ENCODE peak calls at places on chromosomes 2 and 18, in five cellular contexts. C is body of pancreas; P is CD8-positive, alpha-beta memory T cell; D is transverse colon; J is fibroblast of lung. M is an unnamed sample. For H3K9me3, the result is how much of the 10 kb centered on the place peaks cover.

GRCh38 chr2:239581352-239581901 is 180.6 kb upstream of the HDAC4 start:
- DNase-seq in P (no peak), J (no peak), D (no peak), C (no peak), M (no peak)

GRCh38 chr18:42706618-42707017 is 408.9 kb downstream of the RIT2 start:
- DNase-seq in C (peak), P (no peak), D (peak), J (peak), M (no peak)

GRCh38 chr18:57533399-57533884 is 53.1 kb downstream of the FECH start:
- DNase-seq in D (no peak), C (no peak), J (no peak), P (no peak), M (no peak)

GRCh38 chr18:51123936-51124486 is 73.5 kb downstream of the MEX3C start:
- DNase-seq in D (no peak), J (no peak), P (no peak), C (no peak), M (no peak)

GRCh38 chr2:71926860-71927756 is 220.6 kb downstream of the CYP26B1 start:
- DNase-seq in J (no peak), D (no peak), C (no peak), P (no peak), M (no peak)

GRCh38 chr18:37019157-37019571 is 190.2 kb downstream of the KIAA1328 start:
- DNase-seq in C (peak), D (no peak), P (no peak), J (peak), M (no peak)

GRCh38 chr2:232309592-232309991 is 69.0 kb upstream of the ALPP start:
- DNase-seq in D (no peak), C (no peak), J (no peak), P (no peak), M (no peak)

GRCh38 chr18:59264651-59265245 is 8.5 kb downstream of the RAX start:
- DNase-seq in J (no peak), P (no peak), C (no peak), D (no peak), M (no peak)

GRCh38 chr2:17719562-17720371 is 33.8 kb downstream of the SMC6 start:
- DNase-seq in J (no peak), P (no peak), D (no peak), C (no peak), M (no peak)

GRCh38 chr2:109382946-109383345 is 230.8 kb downstream of the SEPTIN10 start:
- DNase-seq in P (no peak), C (peak), D (peak), J (peak), M (no peak)

GRCh38 chr18:21534327-21534726 is 66.2 kb downstream of the ESCO1 start:
- DNase-seq in P (no peak), J (no peak), D (no peak), C (no peak), M (no peak)

GRCh38 chr2:112062894-112063293 is 7.8 kb downstream of the TMEM87B start:
- DNase-seq in D (no peak), C (no peak), J (no peak), P (no peak), M (no peak)

GRCh38 chr2:212863185-212863588 is 288.2 kb downstream of the IKZF2 start:
- DNase-seq in C (peak), P (no peak), D (peak), J (peak), M (no peak)

GRCh38 chr2:161745866-161746614 is 121.8 kb downstream of the SLC4A10 start:
- DNase-seq in C (no peak), P (no peak), D (no peak), J (no peak), M (no peak)

DNA sequence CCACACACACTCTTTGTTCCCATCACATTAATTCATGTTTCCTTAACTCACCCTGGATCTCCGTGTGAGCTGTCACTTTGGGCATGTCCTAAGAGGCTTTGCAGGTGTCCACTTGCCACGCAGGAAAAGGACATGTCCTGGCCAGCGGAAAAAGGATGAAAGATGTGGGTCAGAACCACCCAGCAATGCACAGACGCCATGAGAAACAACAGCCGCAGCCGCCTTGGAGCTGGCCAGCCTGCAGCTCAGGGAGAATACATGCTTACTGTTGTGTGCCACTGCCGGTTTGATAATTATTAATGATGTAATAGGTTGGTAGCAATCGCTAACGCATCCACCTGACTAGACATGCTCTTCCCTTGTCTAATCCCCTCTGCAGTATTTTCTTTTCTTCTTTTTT is 221.7 kb downstream of the HAUS1 start:
- DNase-seq in C (no peak), D (no peak), P (no peak), J (no peak), M (no peak)
- H3K9me3 ChIP-seq in C (under half), D (under half), P (under half), J (under half), M (under half)

DNA sequence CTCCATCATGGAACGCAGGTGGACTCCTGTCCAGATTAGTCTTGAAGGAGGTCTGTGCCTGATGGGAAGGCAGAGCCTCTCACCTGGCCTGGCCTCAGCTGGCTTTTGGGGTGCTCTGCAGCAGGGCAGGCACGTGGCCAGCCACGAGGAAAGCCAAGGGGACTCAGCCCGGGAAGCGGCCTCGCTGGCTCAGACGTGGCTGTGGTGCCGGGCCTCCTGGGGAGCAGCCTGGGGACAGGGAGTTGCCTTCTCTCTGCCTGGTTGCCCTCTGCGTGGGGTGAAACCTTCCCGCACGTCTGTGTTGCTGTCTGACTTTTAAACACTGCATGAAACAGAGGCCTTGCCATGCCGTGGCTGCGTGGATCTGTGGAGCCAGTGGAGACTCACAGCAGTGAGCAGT is 45.0 kb downstream of the RTP5 start:
- DNase-seq in P (no peak), C (no peak), D (no peak), J (no peak), M (no peak)
- H3K9me3 ChIP-seq in P (under half), C (under half), D (under half), J (under half), M (under half)

GRCh38 chr2:230785346-230785745 is 72.7 kb downstream of the CAB39 start:
- DNase-seq in D (no peak), P (no peak), C (no peak), J (no peak), M (no peak)
- H3K9me3 ChIP-seq in D (under half), P (under half), C (under half), J (under half), M (under half)

GRCh38 chr18:78390985-78391384 is 588.6 kb upstream of the SALL3 start:
- DNase-seq in P (no peak), C (no peak), D (no peak), J (no peak), M (no peak)

GRCh38 chr18:78390348-78390929 is 589.2 kb upstream of the SALL3 start:
- DNase-seq in J (no peak), P (no peak), C (no peak), D (no peak), M (no peak)

GRCh38 chr18:78396077-78396476 is 583.5 kb upstream of the SALL3 start:
- DNase-seq in J (no peak), C (no peak), D (no peak), P (no peak), M (no peak)

GRCh38 chr18:78396756-78397155 is 582.9 kb upstream of the SALL3 start:
- DNase-seq in J (no peak), C (no peak), P (no peak), D (no peak), M (no peak)

DNA sequence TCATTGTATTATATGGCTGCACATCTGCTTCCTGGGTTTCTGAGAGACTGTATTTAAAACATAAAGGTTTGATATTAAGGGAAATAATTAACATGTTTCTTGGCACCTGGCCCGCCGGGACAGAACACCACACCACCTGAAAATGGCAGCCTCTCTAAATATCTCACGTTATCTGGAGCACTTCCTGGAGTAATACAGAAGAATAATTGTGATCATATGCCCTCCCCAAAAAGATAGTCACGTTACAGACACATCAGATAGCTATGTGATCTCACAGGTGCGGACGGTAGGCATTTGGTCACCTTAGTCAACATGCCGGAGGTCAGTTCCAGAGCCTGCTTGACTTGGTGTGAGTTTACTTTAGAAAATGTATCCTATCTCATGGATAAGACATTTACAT is 586.2 kb upstream of the SALL3 start:
- DNase-seq in D (no peak), P (no peak), J (no peak), C (no peak), M (no peak)
- H3K9me3 ChIP-seq in D (under half), P (under half), J (under half), C (under half), M (under half)

DNA sequence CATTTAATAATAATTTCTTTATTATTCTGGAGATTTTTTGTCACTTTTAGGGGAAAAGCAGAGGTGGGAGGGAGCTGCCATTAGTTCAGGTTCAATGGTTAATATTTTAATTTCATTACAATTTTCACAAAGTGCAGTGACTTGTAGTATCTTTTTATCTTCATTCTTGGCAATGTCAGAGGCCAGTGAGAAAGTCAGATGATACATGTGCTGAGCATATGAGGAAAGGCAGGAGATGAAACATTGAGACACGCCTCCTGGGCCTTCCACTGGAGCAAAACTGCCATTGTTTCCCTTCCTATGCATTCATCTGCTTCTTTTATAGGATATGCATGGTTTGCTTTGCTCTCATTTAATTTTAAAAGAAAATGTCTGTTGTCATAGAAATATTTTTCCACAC is 173.7 kb downstream of the MYT1L start:
- DNase-seq in J (no peak), P (no peak), D (no peak), C (no peak), M (no peak)
- H3K9me3 ChIP-seq in J (under half), P (under half), D (under half), C (under half), M (under half)

M was measured in T-helper 17 cell.